ENCODE peak calls at places on chromosomes 7 and 10, in eight cellular contexts. Q, V, J, K, M, U, B and P are unnamed samples.

GRCh38 chr7:155701972-155702544 is 57.6 kb downstream of the RBM33 start:
- DNase-seq in Q (no peak), V (peak), J (no peak), K (no peak), M (no peak), U (no peak), B (no peak), P (no peak)

GRCh38 chr10:110005716-110006115 is 2.1 kb upstream of the ADD3 start:
- DNase-seq in Q (peak), V (peak), J (no peak), K (peak), M (peak), U (peak), B (peak), P (no peak)

GRCh38 chr10:106384541-106384940 is 780.0 kb downstream of the SORCS1 start:
- DNase-seq in Q (no peak), V (no peak), J (no peak), K (no peak), M (no peak), U (no peak), B (peak), P (no peak)

GRCh38 chr7:48182736-48183369 is 11.6 kb downstream of the ABCA13 start:
- DNase-seq in Q (no peak), V (peak), J (no peak), K (no peak), M (peak), U (no peak), B (peak), P (no peak)

GRCh38 chr10:1253476-1254353 is 197.5 kb downstream of the WDR37 start:
- DNase-seq in Q (no peak), V (no peak), J (no peak), K (no peak), M (no peak), U (no peak), B (no peak), P (no peak)

GRCh38 chr10:33142290-33142689 is 184.3 kb upstream of the ITGB1 start:
- DNase-seq in Q (no peak), V (no peak), J (no peak), K (no peak), M (no peak), U (no peak), B (no peak), P (no peak)

GRCh38 chr7:135317676-135318326 is 84.2 kb downstream of the STRA8 start:
- DNase-seq in Q (no peak), V (no peak), J (no peak), K (no peak), M (peak), U (peak), B (no peak), P (no peak)

GRCh38 chr7:134695321-134695860 is 48.7 kb downstream of the BPGM start:
- DNase-seq in Q (peak), V (peak), J (no peak), K (no peak), M (no peak), U (no peak), B (no peak), P (no peak)

GRCh38 chr10:104614245-104614831 is 26.8 kb upstream of the SORCS3 start:
- DNase-seq in Q (peak), V (peak), J (no peak), K (no peak), M (peak), U (no peak), B (peak), P (no peak)

GRCh38 chr7:66099551-66100407 is 14.9 kb upstream of the CRCP start:
- DNase-seq in Q (peak), V (peak), J (peak), K (peak), M (peak), U (peak), B (peak), P (no peak)

GRCh38 chr7:78090616-78091015 is 292.0 kb downstream of the PHTF2 start:
- DNase-seq in Q (no peak), V (no peak), J (no peak), K (no peak), M (peak), U (no peak), B (peak), P (no peak)

GRCh38 chr10:6958723-6959122 is 378.6 kb upstream of the PRKCQ start:
- DNase-seq in Q (no peak), V (no peak), J (no peak), K (no peak), M (no peak), U (no peak), B (no peak), P (no peak)

GRCh38 chr10:62335326-62335725 is 38.8 kb upstream of the ZNF365 start:
- DNase-seq in Q (peak), V (no peak), J (no peak), K (no peak), M (peak), U (no peak), B (peak), P (no peak)

DNA sequence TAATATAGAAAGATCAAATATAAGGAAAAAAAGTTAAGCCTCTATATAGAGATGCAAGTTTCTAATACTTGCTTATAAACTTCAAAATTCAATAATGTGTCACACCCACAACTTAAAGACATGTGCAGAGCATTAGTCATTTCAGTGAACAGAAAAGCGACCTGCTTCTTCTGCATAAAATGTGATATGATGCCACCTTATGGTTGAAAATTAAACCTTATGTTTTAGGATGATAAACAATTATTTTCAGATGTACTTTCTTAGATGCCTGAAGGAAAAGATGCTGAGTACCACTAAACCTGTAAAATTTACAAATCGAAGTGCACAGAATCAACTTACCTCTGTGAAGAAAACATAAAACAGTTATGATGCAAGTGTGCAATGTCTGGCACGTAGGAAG is 96.0 kb downstream of the MTERF1 start:
- DNase-seq in Q (peak), V (peak), J (no peak), K (no peak), M (peak), U (no peak), B (peak), P (no peak)
- TF ChIP-seq CTCF in Q (no peak), V (peak), J (peak), K (no peak), M (peak), U (peak), B (peak), P (no peak)

DNA sequence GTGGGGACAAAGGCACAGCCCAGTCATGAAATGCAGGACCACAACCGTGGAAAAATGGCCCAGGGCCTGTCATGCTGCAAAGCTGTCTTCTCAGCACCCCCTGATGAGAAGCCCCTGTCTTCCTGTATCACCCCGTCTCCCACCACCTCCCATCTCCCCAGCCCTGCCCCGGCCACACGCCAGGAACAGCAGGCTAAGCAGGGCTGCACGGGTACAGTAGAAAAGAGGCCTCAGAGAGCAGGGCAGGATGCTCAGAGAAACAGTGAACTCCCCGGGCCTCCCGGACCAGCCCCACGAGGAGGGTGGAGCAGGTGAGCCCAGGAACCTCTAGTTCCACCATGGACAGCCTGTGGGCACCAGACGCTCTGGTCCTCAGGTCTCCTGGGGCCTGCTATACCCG is 77.7 kb downstream of the FAM53B start:
- DNase-seq in Q (no peak), V (no peak), J (no peak), K (no peak), M (no peak), U (no peak), B (no peak), P (no peak)
- TF ChIP-seq CTCF in Q (no peak), V (no peak), J (no peak), K (no peak), M (no peak), U (no peak), B (no peak), P (no peak)

GRCh38 chr10:44193156-44193555 is 191.7 kb downstream of the CXCL12 start:
- DNase-seq in Q (no peak), V (peak), J (no peak), K (no peak), M (no peak), U (no peak), B (no peak), P (no peak)
- TF ChIP-seq CTCF in Q (no peak), V (no peak), J (no peak), K (no peak), M (no peak), U (no peak), B (no peak), P (no peak)

DNA sequence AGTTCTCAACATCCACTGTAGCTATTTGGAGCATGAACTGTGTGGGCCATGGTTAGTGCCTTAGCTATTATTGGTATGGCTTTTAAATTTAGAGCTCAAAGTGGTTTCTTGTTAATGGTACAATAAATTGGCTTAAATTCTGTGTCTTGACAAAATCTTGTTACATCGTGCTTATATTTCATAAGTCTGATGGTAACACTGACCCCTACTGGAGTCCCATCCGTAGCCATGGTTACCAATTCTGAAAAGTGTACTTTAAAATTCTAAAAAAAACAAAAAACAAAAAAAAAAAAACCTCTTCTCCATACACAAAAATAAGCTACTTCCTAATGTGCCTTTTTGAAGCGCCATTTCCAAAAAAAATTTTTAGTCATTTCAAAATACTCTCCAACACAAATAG is 6.4 kb upstream of the RPP30 start:
- DNase-seq in Q (no peak), V (peak), J (no peak), K (no peak), M (no peak), U (no peak), B (peak), P (no peak)
- TF ChIP-seq CTCF in Q (peak), V (peak), J (peak), K (no peak), M (peak), U (no peak), B (peak), P (peak)

DNA sequence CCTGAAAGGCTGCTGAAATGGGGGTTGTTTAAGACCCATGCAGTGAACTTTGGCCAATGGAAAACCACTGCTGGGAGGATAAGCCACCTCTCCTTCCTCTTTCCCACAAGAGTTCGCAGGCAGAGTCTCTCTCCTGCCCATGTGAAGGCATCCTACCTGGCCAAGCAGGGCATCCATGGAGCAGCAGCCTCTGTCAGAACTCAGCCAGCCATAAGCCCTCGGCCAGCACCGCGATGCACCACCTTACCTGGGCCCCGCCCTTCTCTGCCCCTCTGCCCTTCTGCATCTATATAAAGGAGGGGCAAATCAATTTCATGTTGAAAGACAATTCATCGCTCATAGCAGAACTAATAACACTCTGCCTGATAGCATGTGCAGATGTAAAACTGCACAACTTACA is 6.1 kb upstream of the STK32C start:
- DNase-seq in Q (no peak), V (no peak), J (no peak), K (no peak), M (no peak), U (no peak), B (no peak), P (no peak)
- TF ChIP-seq CTCF in Q (no peak), V (no peak), J (no peak), K (no peak), M (no peak), U (no peak), B (no peak), P (no peak)